ENCODE peak calls at places on chromosome 4, in four cellular contexts. V is tibial artery, Z is lower lobe of right lung, Y is cardiac muscle cell. N is an unnamed sample. For H3K4me1 and H3K36me3, the result is how much of the 10 kb centered on the place peaks cover.

GRCh38 chr4:23981328-23981727 is 91.5 kb upstream of the PPARGC1A start:
- DNase-seq in V (no peak), Z (no peak), Y (no peak), N (no peak)

GRCh38 chr4:15400276-15400675 is 27.6 kb upstream of the C1QTNF7 start:
- DNase-seq in V (no peak), Z (no peak), Y (no peak), N (no peak)

GRCh38 chr4:184529283-184529682 is 54.9 kb upstream of the IRF2 start:
- DNase-seq in V (no peak), Z (no peak), Y (no peak), N (no peak)

GRCh38 chr4:128337863-128338262 is 50.2 kb upstream of the PGRMC2 start:
- DNase-seq in V (no peak), Z (no peak), Y (no peak), N (no peak)

GRCh38 chr4:184274288-184274951 is 56.7 kb upstream of the ENPP6 start:
- DNase-seq in V (no peak), Z (no peak), Y (no peak), N (no peak)

GRCh38 chr4:173195708-173196107 is 27.1 kb downstream of the GALNT7 start:
- DNase-seq in V (no peak), Z (no peak), Y (no peak), N (no peak)

GRCh38 chr4:87868482-87868881 is 35.7 kb downstream of the MEPE start:
- DNase-seq in V (no peak), Z (no peak), Y (no peak), N (no peak)

GRCh38 chr4:146165840-146166239 is 9.7 kb upstream of the LSM6 start:
- DNase-seq in V (no peak), Z (no peak), Y (peak), N (no peak)

GRCh38 chr4:53804719-53805118 is 213.4 kb upstream of the LNX1 start:
- DNase-seq in V (no peak), Z (peak), Y (no peak), N (no peak)

GRCh38 chr4:10237131-10237530 is 120.5 kb upstream of the WDR1 start:
- DNase-seq in V (no peak), Z (no peak), Y (no peak), N (no peak)

GRCh38 chr4:138734746-138735145 is 280.8 kb upstream of the NOCT start:
- DNase-seq in V (no peak), Z (no peak), Y (peak), N (no peak)

GRCh38 chr4:6969826-6970800 is 60.5 kb downstream of the TBC1D14 start:
- DNase-seq in V (no peak), Z (no peak), Y (no peak), N (peak)

GRCh38 chr4:34964613-34965012 is 1279.7 kb downstream of the ARAP2 start:
- DNase-seq in V (no peak), Z (no peak), Y (no peak), N (no peak)

GRCh38 chr4:26867914-26868684 is 7.5 kb downstream of the STIM2 start:
- DNase-seq in V (no peak), Z (no peak), Y (peak), N (no peak)
- H3K27ac ChIP-seq in V (no peak), Z (peak), Y (no peak), N (no peak)

GRCh38 chr4:108120789-108121188 is 47.9 kb downstream of the LEF1 start:
- DNase-seq in V (no peak), Z (no peak), Y (no peak), N (no peak)
- H3K4me1 ChIP-seq in V (under half), Z (under half), Y (under half), N (under half)

GRCh38 chr4:143555676-143556075 is 42.2 kb downstream of the SMARCA5 start:
- DNase-seq in V (no peak), Z (no peak), Y (peak), N (no peak)

GRCh38 chr4:143558286-143558685 is 44.8 kb downstream of the SMARCA5 start:
- DNase-seq in V (no peak), Z (no peak), Y (no peak), N (no peak)

GRCh38 chr4:143559757-143560147 is 46.2 kb downstream of the SMARCA5 start:
- DNase-seq in V (no peak), Z (no peak), Y (peak), N (no peak)

GRCh38 chr4:143558823-143559756 is 45.6 kb downstream of the SMARCA5 start:
- DNase-seq in V (peak), Z (peak), Y (peak), N (no peak)

DNA sequence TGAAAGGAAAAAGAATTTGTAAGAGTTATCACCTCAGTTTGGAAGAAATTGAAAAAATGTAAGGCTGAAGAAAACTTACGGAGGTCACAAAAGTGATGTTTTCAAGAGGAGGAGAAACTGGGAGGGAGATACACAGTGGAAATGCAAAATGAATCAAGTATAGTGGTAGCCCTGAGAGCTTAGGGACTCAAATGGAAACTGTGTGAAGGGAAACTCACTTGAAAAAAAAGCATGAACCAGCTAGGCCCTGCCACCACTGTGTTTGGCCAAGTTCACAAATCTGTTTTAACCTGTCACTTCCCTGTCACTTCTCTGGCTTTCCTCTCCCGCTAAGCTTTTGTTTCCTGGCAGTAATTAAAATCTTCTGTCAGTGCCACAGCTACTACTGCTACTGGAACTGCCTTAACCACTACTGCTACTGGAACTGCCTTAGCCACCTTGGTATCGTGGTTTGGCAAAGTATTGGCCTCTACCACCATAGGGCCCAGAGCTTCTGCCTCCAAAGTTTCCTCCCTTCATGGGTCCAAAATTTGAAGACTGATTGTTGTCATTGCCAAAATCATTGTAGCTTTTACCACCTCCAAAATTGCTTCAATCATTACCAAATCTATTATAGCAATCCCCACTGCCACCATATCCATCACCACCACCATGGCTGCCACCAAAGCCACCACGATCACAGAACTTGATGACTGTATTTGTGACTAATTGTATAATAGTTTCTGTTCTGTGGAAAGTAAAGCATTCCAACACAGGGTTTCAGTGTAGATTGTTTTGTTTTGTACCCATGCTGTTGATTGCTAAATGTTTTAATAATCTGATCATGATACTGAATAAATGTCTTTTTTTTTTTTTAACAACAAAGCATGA is 41.5 kb downstream of the SMARCA5 start:
- DNase-seq in V (no peak), Z (no peak), Y (no peak), N (no peak)
- H3K36me3 ChIP-seq in V (under half), Z (half or more), Y (under half), N (under half)

GRCh38 chr4:140136509-140136908 is 17.5 kb downstream of the MAML3 start:
- DNase-seq in V (no peak), Z (no peak), Y (peak), N (no peak)

GRCh38 chr4:140135529-140136021 is 18.4 kb downstream of the MAML3 start:
- DNase-seq in V (no peak), Z (peak), Y (peak), N (no peak)

GRCh38 chr4:140134780-140135179 is 19.2 kb downstream of the MAML3 start:
- DNase-seq in V (no peak), Z (no peak), Y (no peak), N (no peak)

GRCh38 chr4:140138428-140138827 is 15.6 kb downstream of the MAML3 start:
- DNase-seq in V (no peak), Z (no peak), Y (no peak), N (no peak)

DNA sequence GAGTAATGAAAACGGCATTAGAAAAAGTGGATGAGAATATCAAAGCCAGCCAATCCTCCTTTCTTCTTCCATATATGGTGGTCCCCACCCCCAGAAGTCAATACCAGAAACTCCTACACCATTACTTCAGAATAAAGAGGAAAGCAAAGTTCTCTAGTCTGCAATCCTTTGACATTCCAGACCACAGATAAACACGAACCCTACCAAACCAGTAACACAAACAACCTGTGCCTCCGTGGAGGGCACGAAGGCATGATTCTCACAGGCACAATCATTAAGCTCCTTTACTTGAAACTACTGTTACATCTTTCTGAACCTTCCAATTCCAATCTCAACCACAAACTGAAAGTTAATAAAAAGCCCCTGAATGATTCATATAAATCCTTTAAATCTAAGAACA is 16.3 kb downstream of the MAML3 start:
- DNase-seq in V (no peak), Z (no peak), Y (peak), N (no peak)
- H3K27ac ChIP-seq in V (no peak), Z (no peak), Y (no peak), N (no peak)

GRCh38 chr4:74933562-74934015 is 673 bp downstream of the PARM1 start:
- DNase-seq in V (peak), Z (peak), Y (peak), N (no peak)
- H3K4me1 ChIP-seq in V (under half), Z (under half), Y (under half), N (under half)

DNA sequence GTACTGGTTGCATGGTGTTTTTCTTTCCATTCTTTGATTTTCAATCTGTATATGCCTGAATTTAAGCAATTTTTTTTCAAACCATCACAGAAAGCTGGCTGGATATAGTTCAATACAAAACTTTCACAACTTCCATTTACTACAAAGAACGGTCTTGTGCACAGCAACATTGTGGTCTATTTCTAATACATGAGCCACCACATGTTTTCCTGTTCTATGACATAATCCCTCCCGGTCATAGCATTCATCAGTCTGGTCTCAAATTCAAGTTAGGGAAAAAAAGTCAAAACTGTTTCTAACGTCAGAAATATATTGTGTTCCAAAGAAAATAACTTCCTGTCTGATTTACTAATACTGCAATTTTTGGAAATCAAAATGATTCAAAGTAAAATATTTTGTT is 7.5 kb upstream of the CXCL6 start:
- DNase-seq in V (no peak), Z (no peak), Y (peak), N (no peak)
- H3K36me3 ChIP-seq in V (under half), Z (under half), Y (under half), N (under half)

GRCh38 chr4:76689079-76689817 is 208.7 kb downstream of the SOWAHB start:
- DNase-seq in V (peak), Z (peak), Y (peak), N (no peak)
- H3K27ac ChIP-seq in V (peak), Z (peak), Y (peak), N (peak)

GRCh38 chr4:152678841-152679240 is 956 bp downstream of the TMEM154 start:
- DNase-seq in V (no peak), Z (no peak), Y (no peak), N (no peak)

GRCh38 chr4:152674359-152674758 is 5.4 kb downstream of the TMEM154 start:
- DNase-seq in V (no peak), Z (no peak), Y (no peak), N (no peak)

GRCh38 chr4:152679414-152680281 is at the start of gene TMEM154:
- DNase-seq in V (peak), Z (peak), Y (peak), N (no peak)

GRCh38 chr4:152673489-152673888 is 6.3 kb downstream of the TMEM154 start:
- DNase-seq in V (no peak), Z (no peak), Y (no peak), N (no peak)

DNA sequence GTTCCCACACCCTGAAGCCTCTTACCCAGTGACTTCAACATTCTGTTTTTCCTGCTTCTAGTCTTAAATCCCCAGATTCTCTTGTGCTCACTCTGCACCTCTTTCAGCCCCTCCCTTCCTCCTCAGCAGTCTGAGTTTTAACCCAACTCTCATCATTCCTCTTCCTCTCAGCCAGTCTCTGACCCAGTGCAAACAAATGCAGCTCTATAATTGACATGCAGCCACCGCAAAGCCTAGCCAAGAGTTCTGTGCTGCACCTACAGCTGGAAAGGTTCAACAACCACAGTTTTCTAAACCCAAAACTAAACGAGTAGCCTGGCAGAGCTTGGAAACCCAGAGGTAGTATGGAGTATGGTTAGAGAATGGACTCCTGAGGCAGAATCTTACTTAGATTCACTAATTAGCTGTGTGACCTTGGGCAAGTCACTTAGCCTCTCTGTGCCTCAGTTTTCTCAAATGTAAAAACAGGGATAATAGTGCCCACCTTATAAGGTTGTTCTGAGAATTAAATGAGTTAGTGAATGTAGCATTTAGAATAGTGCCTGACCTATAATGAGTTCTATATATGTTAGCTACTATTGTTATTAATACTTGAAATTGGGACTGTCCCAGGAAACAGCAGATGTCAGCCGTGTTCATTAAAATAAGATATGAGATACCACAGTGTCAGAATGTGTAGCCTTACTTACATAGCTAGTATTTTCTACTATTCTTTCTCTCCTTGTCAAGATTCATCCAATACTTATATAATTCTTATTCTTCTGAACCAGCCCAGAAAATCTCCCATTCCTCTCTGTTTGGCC is 3.5 kb downstream of the TMEM154 start:
- DNase-seq in V (no peak), Z (no peak), Y (no peak), N (no peak)
- H3K4me1 ChIP-seq in V (under half), Z (under half), Y (under half), N (under half)